ENCODE peak calls at places on chromosome 14, in eight cellular contexts. W, A, P, J, V, D, Q and C are unnamed samples.

GRCh38 chr14:99576304-99576703 is 27.7 kb downstream of the CCDC85C start:
- DNase-seq in D (no peak), A (no peak), P (no peak), Q (no peak), V (no peak), W (no peak), J (no peak), C (no peak)

GRCh38 chr14:76924363-76925151 is 98.3 kb downstream of the LRRC74A start:
- DNase-seq in W (no peak), P (no peak), D (peak; percentile 32), Q (no peak), V (no peak), J (no peak), A (no peak), C (peak; percentile 12)

GRCh38 chr14:76863724-76864407 is 37.7 kb downstream of the LRRC74A start:
- DNase-seq in P (peak; percentile 37), Q (peak; percentile 80), A (no peak), J (peak; percentile 52), W (peak; percentile 83), V (peak; percentile 49), D (no peak), C (peak; percentile 18)

GRCh38 chr14:80212025-80212402 is 710 bp upstream of the DIO2 start:
- DNase-seq in A (peak; percentile 68), W (no peak), Q (no peak), J (no peak), P (no peak), D (peak; percentile 48), V (no peak), C (peak; percentile 49)

GRCh38 chr14:66610154-66610563 is 102.2 kb downstream of the GPHN start:
- DNase-seq in P (no peak), A (peak; percentile 1), W (no peak), Q (no peak), D (no peak), V (no peak), J (no peak), C (peak; percentile 7)

GRCh38 chr14:101815994-101816393 is 54.5 kb downstream of the PPP2R5C start:
- DNase-seq in Q (no peak), W (no peak), V (no peak), P (no peak), A (no peak), D (no peak), J (no peak), C (no peak)

GRCh38 chr14:94081386-94081820 is 293 bp downstream of the IFI27L1 start:
- DNase-seq in Q (no peak), D (no peak), V (no peak), W (no peak), P (no peak), A (no peak), J (no peak), C (no peak)

GRCh38 chr14:101187816-101188570 is 284.5 kb upstream of the RTL1 start:
- DNase-seq in A (no peak), P (no peak), J (no peak), D (no peak), V (no peak), Q (no peak), W (no peak), C (no peak)

DNA sequence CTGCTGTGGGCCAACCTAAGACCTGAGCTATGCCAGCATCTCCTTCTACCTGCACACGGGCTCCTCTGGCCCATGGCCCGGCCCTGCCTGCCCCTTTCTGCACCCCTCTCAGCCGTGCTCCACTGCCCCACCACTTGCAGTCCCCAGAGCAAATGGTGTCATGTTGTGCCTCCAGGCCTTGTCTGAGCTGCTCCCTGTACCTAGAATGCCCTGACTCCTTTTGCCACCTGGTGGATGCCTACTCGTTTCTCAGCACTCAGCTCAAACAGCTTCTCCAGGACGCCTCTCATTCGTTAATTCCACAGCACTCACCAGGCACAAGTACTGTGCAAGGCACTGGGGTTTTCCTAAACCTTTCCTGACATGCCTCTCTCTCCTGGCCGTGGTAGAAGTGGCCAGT is 63.2 kb upstream of the PNMA1 start:
- DNase-seq in Q (no peak), D (no peak), V (no peak), P (no peak), W (no peak), J (no peak), A (no peak), C (no peak)
- TF ChIP-seq CTCF in Q (peak; percentile 19), D (no peak), V (no peak), P (no peak), W (no peak), J (peak; percentile 39), A (no peak), C (no peak)

GRCh38 chr14:55804198-55804553 is 224.2 kb downstream of the KTN1 start:
- DNase-seq in W (no peak), V (no peak), D (no peak), A (no peak), J (no peak), Q (no peak), P (no peak), C (no peak)

GRCh38 chr14:55803506-55804197 is 223.6 kb downstream of the KTN1 start:
- DNase-seq in J (no peak), A (no peak), Q (no peak), P (no peak), D (no peak), W (no peak), V (no peak), C (peak; percentile 49)

GRCh38 chr14:55801121-55801520 is 221.1 kb downstream of the KTN1 start:
- DNase-seq in V (no peak), P (no peak), Q (no peak), J (no peak), D (no peak), W (no peak), A (no peak), C (no peak)

GRCh38 chr14:55805250-55805649 is 225.2 kb downstream of the KTN1 start:
- DNase-seq in Q (no peak), D (no peak), J (no peak), W (no peak), A (no peak), P (no peak), V (no peak), C (no peak)

DNA sequence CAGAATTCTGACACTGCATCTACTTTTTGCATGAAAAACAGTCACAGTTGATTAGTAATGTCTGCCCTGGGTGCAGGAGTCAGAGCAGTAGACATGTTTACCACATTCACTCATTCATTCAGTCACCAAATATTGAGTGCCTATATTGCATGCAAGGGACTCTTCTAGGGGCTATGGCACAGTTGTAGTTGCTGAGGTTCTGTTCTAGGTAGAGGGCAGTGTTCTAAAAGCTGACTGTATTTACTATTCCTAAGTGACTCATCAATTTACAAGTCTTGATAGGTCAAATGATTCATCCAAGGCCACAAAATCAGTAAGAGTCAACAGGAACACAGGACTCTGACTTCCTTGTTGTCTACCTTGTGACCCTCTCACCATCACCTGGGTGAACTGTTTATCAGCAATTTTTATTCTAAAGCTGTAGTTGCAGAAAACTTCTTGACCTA is 223.0 kb downstream of the KTN1 start:
- DNase-seq in V (no peak), A (peak; percentile 19), J (no peak), Q (no peak), D (no peak), P (no peak), W (no peak), C (peak; percentile 71)
- TF ChIP-seq CTCF in V (no peak), A (peak; percentile 38), J (no peak), Q (no peak), D (peak; percentile 35), P (no peak), W (no peak), C (peak; percentile 26)

GRCh38 chr14:49972840-49973239 is 80.0 kb downstream of the ARF6 start:
- DNase-seq in W (no peak), J (no peak), P (no peak), A (peak; percentile 88), Q (no peak), V (peak; percentile 70), D (peak; percentile 93), C (peak; percentile 88)

GRCh38 chr14:49975286-49975685 is 82.4 kb downstream of the ARF6 start:
- DNase-seq in P (no peak), A (peak; percentile 93), D (peak; percentile 90), Q (no peak), W (no peak), J (no peak), V (no peak), C (peak; percentile 96)

GRCh38 chr14:49980027-49980426 is 87.1 kb downstream of the ARF6 start:
- DNase-seq in P (no peak), W (no peak), J (no peak), A (no peak), V (no peak), Q (no peak), D (no peak), C (no peak)

GRCh38 chr14:49975799-49976198 is 82.9 kb downstream of the ARF6 start:
- DNase-seq in J (no peak), P (no peak), V (no peak), Q (no peak), W (no peak), D (no peak), A (peak; percentile 21), C (no peak)

DNA sequence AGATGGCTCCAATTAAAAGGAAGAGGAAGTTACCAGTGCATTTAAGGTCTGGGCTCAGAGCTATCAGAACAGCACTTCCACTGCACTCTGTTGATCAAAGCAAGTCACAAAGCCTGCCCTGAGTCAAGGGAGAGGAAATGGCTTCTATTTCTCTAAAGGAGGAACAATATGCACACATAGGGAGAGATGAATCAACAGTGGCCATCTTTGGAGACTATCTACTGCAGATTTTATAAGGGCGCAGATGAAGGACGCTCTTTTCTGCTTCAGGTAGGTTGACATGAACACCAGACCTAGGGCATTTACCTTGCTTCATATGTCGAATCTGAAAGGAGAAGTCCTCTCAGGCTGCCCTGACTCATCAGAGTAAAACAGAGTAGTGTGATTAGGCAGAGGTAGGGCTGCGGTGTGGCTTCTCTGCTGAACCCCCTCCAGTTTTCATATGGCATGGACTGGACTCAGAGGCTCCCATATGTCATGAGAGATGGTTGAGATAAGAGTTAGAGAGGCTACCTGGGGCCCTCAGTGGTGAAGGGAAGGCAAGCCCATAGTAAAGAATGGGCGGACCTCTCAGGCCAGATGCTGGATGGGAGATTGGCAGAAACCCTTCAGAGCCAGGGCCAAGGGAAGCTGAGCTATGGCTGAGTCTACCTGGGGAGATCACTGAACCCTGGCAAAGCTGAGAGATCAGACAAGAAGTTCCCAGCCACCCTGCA is 84.4 kb downstream of the ARF6 start:
- DNase-seq in A (no peak), D (no peak), P (no peak), J (no peak), V (no peak), W (no peak), Q (no peak), C (no peak)
- TF ChIP-seq CTCF in A (no peak), D (no peak), P (no peak), J (no peak), V (no peak), W (no peak), Q (no peak), C (no peak)

GRCh38 chr14:32590157-32590556 is 261.1 kb downstream of the AKAP6 start:
- DNase-seq in Q (no peak), P (no peak), D (no peak), J (peak; percentile 31), V (no peak), A (no peak), W (no peak), C (no peak)

GRCh38 chr14:32593290-32593942 is 264.3 kb downstream of the AKAP6 start:
- DNase-seq in V (no peak), Q (no peak), J (no peak), W (no peak), D (peak; percentile 85), P (no peak), A (peak; percentile 93), C (peak; percentile 79)

GRCh38 chr14:32584079-32584478 is 255.0 kb downstream of the AKAP6 start:
- DNase-seq in A (no peak), J (no peak), Q (no peak), W (no peak), V (no peak), P (no peak), D (no peak), C (no peak)

DNA sequence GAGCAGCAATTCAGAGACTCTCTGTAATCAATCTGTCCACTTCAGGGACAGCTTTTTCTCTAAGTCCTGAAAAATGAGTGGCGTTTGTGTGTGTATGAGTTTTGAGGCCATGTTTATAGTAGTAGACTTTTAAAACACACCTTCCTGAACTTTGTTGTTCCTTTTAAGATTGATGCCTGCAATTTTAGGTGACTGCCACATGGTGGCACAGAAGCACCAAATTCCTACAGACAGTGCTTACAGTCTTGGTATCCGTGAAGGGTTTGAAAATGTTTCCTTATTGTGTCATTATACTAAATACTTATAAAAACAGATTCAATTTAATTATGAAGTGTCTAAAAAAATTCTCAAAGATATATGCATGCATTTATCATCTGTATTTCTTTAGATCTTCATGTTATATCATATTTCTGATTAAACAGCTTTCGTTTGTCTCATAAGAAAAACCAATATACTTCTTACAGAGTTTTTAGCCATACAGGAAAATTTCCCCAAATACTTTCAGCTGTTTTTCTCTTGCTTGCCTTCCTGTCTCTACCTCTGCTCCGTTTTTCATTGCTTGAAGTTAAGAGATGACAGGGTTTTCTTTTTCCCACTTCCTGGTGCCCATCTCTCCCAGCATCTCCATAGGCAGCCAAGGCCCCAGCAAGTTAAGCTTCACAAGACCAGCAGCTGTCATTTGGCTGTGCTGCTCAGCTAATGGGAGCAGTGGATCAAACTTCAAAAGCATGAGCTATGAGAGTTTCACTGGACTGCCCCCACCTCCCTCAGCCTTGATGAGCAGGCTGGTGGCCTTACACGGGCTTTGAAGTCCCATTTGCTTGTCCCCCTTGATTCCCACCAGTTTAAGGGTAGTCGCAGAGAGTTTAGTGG is 259.6 kb downstream of the AKAP6 start:
- DNase-seq in A (peak; percentile 56), Q (no peak), W (no peak), P (peak; percentile 26), V (no peak), J (no peak), D (no peak), C (peak; percentile 83)
- TF ChIP-seq CTCF in A (peak; percentile 93), Q (peak; percentile 44), W (peak; percentile 26), P (peak; percentile 83), V (no peak), J (peak; percentile 55), D (peak; percentile 83), C (peak; percentile 82)